ENCODE peak calls at places on chromosomes 12 and 14, in five cellular contexts. O is transverse colon, K is tibial artery, H is cardiac muscle cell, G is lower lobe of right lung. F is an unnamed sample.

GRCh38 chr12:5965950-5966383 is 20.9 kb upstream of the ANO2 start:
- DNase-seq in K (no peak), G (peak; percentile 70), O (peak; percentile 40), H (peak; percentile 74), F (peak; percentile 45)

GRCh38 chr14:101457177-101457935 is 103.9 kb upstream of the DIO3 start:
- DNase-seq in G (no peak), K (peak; percentile 60), H (no peak), O (no peak), F (no peak)

GRCh38 chr14:90276627-90277367 is 20.4 kb downstream of the PSMC1 start:
- DNase-seq in K (no peak), G (peak; percentile 70), H (no peak), O (no peak), F (no peak)

GRCh38 chr14:24954697-24955037 is 95.3 kb downstream of the STXBP6 start:
- DNase-seq in G (no peak), O (no peak), K (no peak), H (peak; percentile 25), F (no peak)

GRCh38 chr14:50964683-50965390 is 20.6 kb upstream of the PYGL start:
- DNase-seq in H (no peak), O (peak; percentile 44), K (peak; percentile 78), G (no peak), F (peak; percentile 57)

GRCh38 chr14:104657114-104657524 is 32.3 kb upstream of the INF2 start:
- DNase-seq in K (peak; percentile 66), O (no peak), G (no peak), H (no peak), F (no peak)

GRCh38 chr14:90797451-90797850 is 18.8 kb downstream of the TTC7B start:
- DNase-seq in O (no peak), K (no peak), H (no peak), G (no peak), F (no peak)

GRCh38 chr12:6635856-6636521 is at the start of gene LPAR5:
- DNase-seq in G (peak; percentile 62), K (no peak), H (no peak), O (peak; percentile 91), F (peak; percentile 94)

GRCh38 chr14:89771251-89771650 is 183.3 kb downstream of the EFCAB11 start:
- DNase-seq in H (no peak), K (no peak), G (no peak), O (no peak), F (no peak)

GRCh38 chr14:52950410-52950897 is 396 bp downstream of the FERMT2 start:
- DNase-seq in O (peak; percentile 38), G (peak; percentile 56), H (peak; percentile 62), K (peak; percentile 80), F (peak; percentile 52)

GRCh38 chr12:46983959-46984833 is 95.2 kb upstream of the PCED1B start:
- DNase-seq in G (no peak), H (peak; percentile 73), O (peak; percentile 23), K (no peak), F (peak; percentile 22)

GRCh38 chr14:22952418-22952817 is 4.5 kb downstream of the HAUS4 start:
- DNase-seq in K (no peak), O (no peak), H (no peak), G (no peak), F (no peak)

GRCh38 chr12:6459004-6459337 is 7.1 kb downstream of the TAPBPL start:
- DNase-seq in G (no peak), H (no peak), K (no peak), O (no peak), F (no peak)

GRCh38 chr14:53894456-53894855 is 62.2 kb downstream of the BMP4 start:
- DNase-seq in K (no peak), O (no peak), G (no peak), H (no peak), F (no peak)

GRCh38 chr14:74160763-74161162 is 76.0 kb downstream of the LIN52 start:
- DNase-seq in K (no peak), O (no peak), G (no peak), H (no peak), F (no peak)

GRCh38 chr12:57590536-57590891 is 478 bp upstream of the PIP4K2C start:
- DNase-seq in G (no peak), O (no peak), K (no peak), H (no peak), F (no peak)

GRCh38 chr12:68481181-68481941 is 129.3 kb upstream of the RAP1B start:
- DNase-seq in H (no peak), G (no peak), K (no peak), O (no peak), F (no peak)

GRCh38 chr12:74794522-74794921 is 256.9 kb downstream of the ATXN7L3B start:
- DNase-seq in O (no peak), H (no peak), G (no peak), K (no peak), F (no peak)

GRCh38 chr14:54166049-54166950 is 209.7 kb upstream of the BMP4 start:
- DNase-seq in O (no peak), K (no peak), G (no peak), H (no peak), F (no peak)

DNA sequence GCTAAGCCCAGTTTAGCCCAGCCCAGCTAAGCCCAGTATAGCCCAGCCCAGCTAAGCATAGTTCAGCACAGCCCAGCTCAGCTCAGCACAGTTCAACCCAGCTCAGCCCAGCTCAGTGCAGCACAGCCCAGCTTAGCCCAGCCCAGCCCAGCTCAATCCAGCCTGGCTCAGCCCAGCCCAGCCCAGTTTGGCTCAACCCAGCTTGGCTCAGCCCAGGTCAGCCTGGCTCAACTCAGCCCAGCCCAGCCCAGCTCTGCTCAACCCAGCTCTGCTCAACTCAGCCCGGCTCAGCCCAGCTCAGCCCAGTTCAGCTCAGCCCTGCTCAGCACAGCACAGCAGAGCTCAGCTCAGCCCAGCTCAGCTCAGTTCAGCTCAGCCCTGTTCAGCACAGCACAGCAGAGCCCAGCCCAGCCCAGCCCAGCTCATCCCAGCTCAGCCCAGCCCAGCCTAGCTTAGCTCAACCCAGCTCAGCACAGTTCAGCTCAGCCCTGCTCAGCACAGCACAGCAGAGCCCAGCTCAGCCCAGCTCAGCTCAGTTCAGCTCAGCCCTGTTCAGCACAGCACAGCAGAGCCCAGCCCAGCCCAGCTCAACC is 330.9 kb downstream of the TMEM121 start:
- DNase-seq in H (no peak), G (peak; percentile 41), O (peak; percentile 5), K (no peak), F (no peak)
- H3K9me3 ChIP-seq in H (no peaks in the 10 kb centered on the region), G (no peaks in the 10 kb centered on the region), O (no peaks in the 10 kb centered on the region), K (no peaks in the 10 kb centered on the region), F (no peaks in the 10 kb centered on the region)

DNA sequence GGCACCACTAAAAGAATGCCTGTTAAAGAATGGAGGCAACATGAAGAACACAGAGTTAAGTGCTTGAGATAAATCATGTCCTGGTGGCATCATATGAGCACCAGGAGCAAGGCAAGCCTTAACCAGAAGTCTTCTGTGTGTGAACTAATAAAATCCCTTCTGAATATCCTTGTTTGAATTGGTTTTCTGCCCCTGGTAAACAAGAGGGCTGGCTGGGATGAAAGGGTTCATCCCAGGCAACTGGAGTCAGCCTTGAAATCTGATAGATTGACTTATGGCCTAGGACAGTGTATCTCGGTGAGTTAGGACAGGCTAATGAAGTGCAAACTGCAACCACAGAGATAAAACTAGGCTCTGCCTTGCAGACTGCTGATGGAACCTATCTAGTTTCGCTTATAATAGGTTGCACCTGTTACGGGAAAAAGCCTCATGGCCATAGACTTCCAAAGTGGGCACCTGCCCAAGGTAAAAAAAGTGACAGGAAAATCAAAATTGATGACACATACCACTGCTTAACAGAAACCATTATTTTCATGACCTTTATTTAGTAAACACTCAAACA is 451.9 kb upstream of the NOVA1 start:
- DNase-seq in O (no peak), G (no peak), K (no peak), H (no peak), F (no peak)
- H3K9me3 ChIP-seq in O (peaks cover 2% of the 10 kb centered on the region), G (no peaks in the 10 kb centered on the region), K (no peaks in the 10 kb centered on the region), H (no peaks in the 10 kb centered on the region), F (no peaks in the 10 kb centered on the region)

GRCh38 chr12:113622410-113622809 is 150.7 kb upstream of the LHX5 start:
- DNase-seq in G (no peak), O (no peak), H (no peak), K (no peak), F (no peak)

GRCh38 chr12:113630625-113631024 is 159.0 kb upstream of the LHX5 start:
- DNase-seq in K (no peak), H (no peak), O (no peak), G (no peak), F (no peak)

GRCh38 chr12:113620437-113620976 is 148.8 kb upstream of the LHX5 start:
- DNase-seq in H (no peak), O (no peak), K (no peak), G (no peak), F (no peak)

GRCh38 chr12:113625499-113625898 is 153.8 kb upstream of the LHX5 start:
- DNase-seq in G (no peak), O (no peak), K (no peak), H (no peak), F (no peak)
- H3K9me3 ChIP-seq in G (peaks cover 24% of the 10 kb centered on the region), O (peaks cover 6% of the 10 kb centered on the region), K (peaks cover 39% of the 10 kb centered on the region), H (no peaks in the 10 kb centered on the region), F (no peaks in the 10 kb centered on the region)

DNA sequence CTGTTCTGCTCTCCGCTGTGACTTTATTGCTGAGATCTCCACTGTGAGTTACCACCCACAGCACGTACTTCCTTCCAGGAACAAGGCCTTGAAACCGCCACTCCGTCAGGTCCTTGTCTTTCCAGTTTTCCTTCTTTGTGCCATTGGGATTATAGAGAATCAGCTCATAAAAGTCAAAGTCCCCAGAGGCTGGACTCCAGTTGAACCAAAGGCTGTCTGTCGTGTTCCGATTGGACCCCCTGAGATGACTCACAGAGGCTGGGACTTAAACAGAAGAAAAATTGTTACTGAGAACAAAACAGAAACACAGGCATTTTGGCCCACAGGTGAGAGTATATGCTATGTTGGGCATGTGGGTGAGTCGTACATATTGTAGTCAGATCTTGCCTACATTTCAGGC is 76.6 kb downstream of the PTPRB start:
- DNase-seq in O (peak; percentile 57), K (no peak), G (no peak), H (no peak), F (peak; percentile 72)
- H3K9me3 ChIP-seq in O (no peaks in the 10 kb centered on the region), K (no peaks in the 10 kb centered on the region), G (no peaks in the 10 kb centered on the region), H (no peaks in the 10 kb centered on the region), F (no peaks in the 10 kb centered on the region)

F was measured in colonic mucosa.